ENCODE peak calls at places on chromosomes 7 and 10, in six cellular contexts. A, U, V, Q, Y and J are unnamed samples. For H3K4me1, the result is how much of the 10 kb centered on the place peaks cover.

GRCh38 chr10:3136336-3136735 is 36.2 kb downstream of the PITRM1 start:
- DNase-seq in A (no peak), U (no peak), V (no peak), Q (peak), Y (peak), J (no peak)

GRCh38 chr7:1948887-1949680 is 279.0 kb downstream of the ELFN1 start:
- DNase-seq in A (no peak), U (no peak), V (no peak), Q (no peak), Y (peak), J (no peak)

GRCh38 chr10:132416566-132417248 is 19.7 kb downstream of the PWWP2B start:
- DNase-seq in A (no peak), U (no peak), V (no peak), Q (no peak), Y (no peak), J (no peak)

GRCh38 chr7:64099656-64100531 is 54.7 kb downstream of the ZNF727 start:
- DNase-seq in A (no peak), U (no peak), V (peak), Q (no peak), Y (no peak), J (no peak)

GRCh38 chr7:143384148-143384547 is 3.0 kb downstream of the ZYX start:
- DNase-seq in A (no peak), U (no peak), V (peak), Q (no peak), Y (no peak), J (no peak)

GRCh38 chr10:54758791-54759190 is 42.2 kb downstream of the PCDH15 start:
- DNase-seq in A (no peak), U (no peak), V (no peak), Q (no peak), Y (no peak), J (no peak)

GRCh38 chr10:102669206-102670064 is 25.2 kb downstream of the TRIM8 start:
- DNase-seq in A (peak), U (no peak), V (peak), Q (peak), Y (peak), J (no peak)

GRCh38 chr10:24974978-24975377 is 22.6 kb upstream of the PRTFDC1 start:
- DNase-seq in A (no peak), U (no peak), V (no peak), Q (no peak), Y (peak), J (no peak)

GRCh38 chr10:16518822-16519221 is 2.9 kb downstream of the C1QL3 start:
- DNase-seq in A (no peak), U (no peak), V (no peak), Q (no peak), Y (no peak), J (no peak)

GRCh38 chr7:151086802-151087246 is 549 bp downstream of the AGAP3 start:
- DNase-seq in A (no peak), U (no peak), V (no peak), Q (peak), Y (no peak), J (no peak)

GRCh38 chr10:80202934-80203834 is 2.2 kb downstream of the ANXA11 start:
- DNase-seq in A (peak), U (no peak), V (peak), Q (peak), Y (peak), J (no peak)

GRCh38 chr10:76040830-76041220 is 609.4 kb downstream of the LRMDA start:
- DNase-seq in A (no peak), U (no peak), V (no peak), Q (no peak), Y (no peak), J (no peak)

GRCh38 chr10:59395984-59396383 is 33.6 kb upstream of the FAM13C start:
- DNase-seq in A (no peak), U (no peak), V (no peak), Q (no peak), Y (no peak), J (no peak)

GRCh38 chr7:99128076-99128950 is 15.6 kb downstream of the SMURF1 start:
- DNase-seq in A (no peak), U (no peak), V (no peak), Q (no peak), Y (no peak), J (no peak)

GRCh38 chr10:132470306-132471124 is 67.1 kb upstream of the INPP5A start:
- DNase-seq in A (no peak), U (no peak), V (no peak), Q (no peak), Y (peak), J (no peak)

GRCh38 chr7:105196473-105196872 is 182.5 kb downstream of the KMT2E start:
- DNase-seq in A (no peak), U (no peak), V (no peak), Q (no peak), Y (no peak), J (no peak)

GRCh38 chr10:35453855-35454532 is 117.7 kb downstream of the CCNY start:
- DNase-seq in A (no peak), U (no peak), V (no peak), Q (peak), Y (no peak), J (no peak)

GRCh38 chr10:2362331-2362730 is 625.0 kb upstream of the ADARB2 start:
- DNase-seq in A (no peak), U (no peak), V (no peak), Q (no peak), Y (no peak), J (no peak)

GRCh38 chr7:17677408-17677807 is 262.9 kb downstream of the SNX13 start:
- DNase-seq in A (no peak), U (no peak), V (no peak), Q (peak), Y (no peak), J (no peak)

GRCh38 chr10:116270691-116271592 is 2.1 kb downstream of the GFRA1 start:
- DNase-seq in A (no peak), U (peak), V (no peak), Q (no peak), Y (peak), J (no peak)

GRCh38 chr10:70685461-70685911 is 13.2 kb downstream of the ADAMTS14 start:
- DNase-seq in A (no peak), U (no peak), V (no peak), Q (no peak), Y (no peak), J (no peak)

GRCh38 chr10:70174058-70174741 is 3.9 kb upstream of the SAR1A start:
- DNase-seq in A (no peak), U (no peak), V (no peak), Q (peak), Y (no peak), J (no peak)

GRCh38 chr7:17640730-17641377 is 299.4 kb downstream of the SNX13 start:
- DNase-seq in A (no peak), U (peak), V (no peak), Q (no peak), Y (no peak), J (peak)

GRCh38 chr10:83666762-83667161 is 472.5 kb upstream of the GHITM start:
- DNase-seq in A (no peak), U (no peak), V (no peak), Q (no peak), Y (no peak), J (no peak)

GRCh38 chr7:77759294-77759889 is 38.8 kb downstream of the TMEM60 start:
- DNase-seq in A (peak), U (peak), V (no peak), Q (peak), Y (no peak), J (peak)

GRCh38 chr10:34492081-34492480 is 323.0 kb downstream of the PARD3 start:
- DNase-seq in A (no peak), U (no peak), V (no peak), Q (peak), Y (no peak), J (no peak)

GRCh38 chr7:141042222-141043193 is 27.8 kb upstream of the MRPS33 start:
- DNase-seq in A (no peak), U (no peak), V (no peak), Q (no peak), Y (no peak), J (no peak)

GRCh38 chr10:112961609-112962008 is 11.6 kb downstream of the TCF7L2 start:
- DNase-seq in A (no peak), U (no peak), V (no peak), Q (no peak), Y (no peak), J (no peak)
- H3K4me1 ChIP-seq in A (under half), U (under half), V (under half), Q (half or more), Y (half or more), J (under half)

DNA sequence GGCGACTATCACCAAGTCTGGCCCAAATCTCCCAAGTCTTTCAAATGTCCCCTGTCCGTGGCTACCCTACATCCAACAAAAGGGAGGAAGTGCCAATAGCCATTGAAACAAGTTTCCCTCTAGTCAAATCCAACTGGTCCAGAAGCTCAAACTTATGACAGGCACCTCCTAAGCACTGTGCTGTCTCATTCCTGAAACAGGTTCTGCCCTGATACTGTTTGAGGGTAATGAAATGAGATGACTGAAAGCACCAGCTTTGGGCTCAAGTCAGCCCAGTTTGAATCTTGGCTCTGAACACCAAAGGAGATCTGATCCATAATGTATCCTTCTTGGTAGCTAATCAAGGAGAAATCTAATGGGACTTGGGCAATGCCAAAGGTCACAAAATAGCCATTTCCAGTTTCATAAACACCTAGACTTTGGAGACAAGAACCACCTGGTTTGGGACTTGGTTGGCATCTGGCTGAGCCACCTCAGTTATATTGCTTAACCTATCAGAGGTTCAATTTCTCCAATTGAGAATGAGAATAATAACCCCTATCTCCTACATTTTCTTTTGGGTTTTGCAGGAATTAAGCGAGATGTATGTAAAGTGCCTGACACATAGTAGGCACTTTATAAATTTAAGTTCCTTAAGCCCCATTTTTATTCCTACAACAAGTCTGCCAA is 34.7 kb upstream of the ARID5B start:
- DNase-seq in A (no peak), U (no peak), V (no peak), Q (no peak), Y (no peak), J (no peak)
- H3K27ac ChIP-seq in A (no peak), U (no peak), V (peak), Q (no peak), Y (no peak), J (no peak)

DNA sequence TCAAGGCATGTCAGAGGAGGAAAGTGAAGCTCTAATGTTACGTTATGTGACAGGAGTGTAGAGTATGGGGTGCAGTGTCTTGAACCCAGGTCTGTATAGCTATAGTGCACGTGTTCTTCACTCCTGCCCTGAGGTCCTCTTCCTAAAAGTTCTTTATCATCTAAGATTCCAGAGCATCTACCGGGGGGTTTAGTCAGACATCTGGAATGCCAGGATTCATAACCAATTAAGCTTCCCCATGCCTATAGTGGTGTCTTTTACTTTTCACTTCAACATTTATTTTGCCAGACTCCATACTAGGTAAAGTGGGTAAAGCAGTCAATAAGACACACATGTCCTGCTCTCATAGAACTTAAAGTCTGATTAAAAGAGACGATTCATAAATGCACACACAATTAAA is 22.4 kb downstream of the PPP1R3C start:
- DNase-seq in A (no peak), U (no peak), V (no peak), Q (no peak), Y (no peak), J (no peak)
- H3K4me3 ChIP-seq in A (no peak), U (no peak), V (no peak), Q (no peak), Y (no peak), J (no peak)

DNA sequence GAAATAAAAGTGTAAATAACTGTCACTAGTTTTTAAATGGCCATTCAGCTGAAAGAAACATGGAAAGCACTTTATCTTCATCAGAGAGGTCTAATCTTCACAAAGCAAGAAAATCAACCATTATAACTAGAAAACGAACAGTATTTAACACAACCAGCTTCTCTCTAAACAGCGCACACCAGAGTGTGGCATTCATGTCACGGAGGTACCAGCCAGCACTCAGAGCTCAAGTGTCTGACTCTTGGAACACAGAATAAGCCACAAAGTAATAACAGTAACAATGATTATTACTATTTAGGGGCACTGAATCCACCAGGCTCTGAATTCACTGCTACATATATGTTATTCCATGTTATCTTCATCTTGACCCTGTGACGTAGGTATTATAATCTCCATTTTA is 60.1 kb downstream of the IFIT5 start:
- DNase-seq in A (no peak), U (no peak), V (no peak), Q (no peak), Y (no peak), J (no peak)
- H3K4me1 ChIP-seq in A (under half), U (under half), V (under half), Q (under half), Y (half or more), J (under half)